ENCODE peak calls at places on chromosomes 7 and 10, in six cellular contexts. One of them, this sample, is unnamed.

GRCh38 chr7:67463983-67464382 is 467.4 kb downstream of the TYW1 start:
- DNase-seq in psoas muscle: no peak
- DNase-seq in K562: no peak
- DNase-seq in GM23338: no peak
- DNase-seq in upper lobe of right lung: no peak
- DNase-seq in heart left ventricle: no peak
- DNase-seq in this sample: no peak

GRCh38 chr7:102444961-102445673 is 11.7 kb downstream of the ORAI2 start:
- DNase-seq in psoas muscle: no peak
- DNase-seq in K562: no peak
- DNase-seq in GM23338: no peak
- DNase-seq in upper lobe of right lung: no peak
- DNase-seq in heart left ventricle: no peak
- DNase-seq in this sample: no peak

GRCh38 chr10:15419279-15419874 is 48.3 kb upstream of the FAM171A1 start:
- DNase-seq in psoas muscle: no peak
- DNase-seq in K562: peak; percentile 50
- DNase-seq in GM23338: peak; percentile 80
- DNase-seq in upper lobe of right lung: no peak
- DNase-seq in heart left ventricle: no peak
- DNase-seq in this sample: peak; percentile 60

GRCh38 chr10:91164520-91165065 is 55.9 kb upstream of the PCGF5 start:
- DNase-seq in psoas muscle: no peak
- DNase-seq in K562: no peak
- DNase-seq in GM23338: no peak
- DNase-seq in upper lobe of right lung: no peak
- DNase-seq in heart left ventricle: no peak
- DNase-seq in this sample: no peak

GRCh38 chr7:5500056-5500776 is 76.6 kb upstream of the TNRC18 start:
- DNase-seq in psoas muscle: no peak
- DNase-seq in K562: no peak
- DNase-seq in GM23338: no peak
- DNase-seq in upper lobe of right lung: no peak
- DNase-seq in heart left ventricle: no peak
- DNase-seq in this sample: no peak

GRCh38 chr7:137957887-137958286 is 44.0 kb downstream of the CREB3L2 start:
- DNase-seq in psoas muscle: peak; percentile 39
- DNase-seq in K562: no peak
- DNase-seq in GM23338: no peak
- DNase-seq in upper lobe of right lung: no peak
- DNase-seq in heart left ventricle: peak; percentile 41
- DNase-seq in this sample: no peak

GRCh38 chr10:17219024-17219423 is 9.0 kb upstream of the VIM start:
- DNase-seq in psoas muscle: no peak
- DNase-seq in K562: no peak
- DNase-seq in GM23338: no peak
- DNase-seq in upper lobe of right lung: no peak
- DNase-seq in heart left ventricle: no peak
- DNase-seq in this sample: no peak

GRCh38 chr7:121562274-121562673 is 166.2 kb upstream of the FAM3C start:
- DNase-seq in psoas muscle: no peak
- DNase-seq in K562: no peak
- DNase-seq in GM23338: peak; percentile 25
- DNase-seq in upper lobe of right lung: no peak
- DNase-seq in heart left ventricle: no peak
- DNase-seq in this sample: no peak

GRCh38 chr10:73044378-73045285 is 52.0 kb downstream of the P4HA1 start:
- DNase-seq in psoas muscle: no peak
- DNase-seq in K562: no peak
- DNase-seq in GM23338: peak; percentile 70
- DNase-seq in upper lobe of right lung: no peak
- DNase-seq in heart left ventricle: no peak
- DNase-seq in this sample: peak; percentile 89

GRCh38 chr10:122990278-122990677 is 10.1 kb downstream of the PSTK start:
- DNase-seq in psoas muscle: no peak
- DNase-seq in K562: no peak
- DNase-seq in GM23338: no peak
- DNase-seq in upper lobe of right lung: no peak
- DNase-seq in heart left ventricle: no peak
- DNase-seq in this sample: peak; percentile 23

GRCh38 chr10:103542764-103543616 is 49.5 kb downstream of the NEURL1 start:
- DNase-seq in psoas muscle: no peak
- DNase-seq in K562: peak; percentile 29
- DNase-seq in GM23338: peak; percentile 82
- DNase-seq in upper lobe of right lung: peak; percentile 59
- DNase-seq in heart left ventricle: no peak
- DNase-seq in this sample: peak; percentile 37
- TF ChIP-seq CTCF in psoas muscle: peak; percentile 10
- TF ChIP-seq CTCF in K562: peak; percentile 43
- TF ChIP-seq CTCF in GM23338: peak; percentile 67
- TF ChIP-seq CTCF in upper lobe of right lung: peak; percentile 46
- TF ChIP-seq CTCF in heart left ventricle: peak; percentile 26
- TF ChIP-seq CTCF in this sample: peak; percentile 41

DNA sequence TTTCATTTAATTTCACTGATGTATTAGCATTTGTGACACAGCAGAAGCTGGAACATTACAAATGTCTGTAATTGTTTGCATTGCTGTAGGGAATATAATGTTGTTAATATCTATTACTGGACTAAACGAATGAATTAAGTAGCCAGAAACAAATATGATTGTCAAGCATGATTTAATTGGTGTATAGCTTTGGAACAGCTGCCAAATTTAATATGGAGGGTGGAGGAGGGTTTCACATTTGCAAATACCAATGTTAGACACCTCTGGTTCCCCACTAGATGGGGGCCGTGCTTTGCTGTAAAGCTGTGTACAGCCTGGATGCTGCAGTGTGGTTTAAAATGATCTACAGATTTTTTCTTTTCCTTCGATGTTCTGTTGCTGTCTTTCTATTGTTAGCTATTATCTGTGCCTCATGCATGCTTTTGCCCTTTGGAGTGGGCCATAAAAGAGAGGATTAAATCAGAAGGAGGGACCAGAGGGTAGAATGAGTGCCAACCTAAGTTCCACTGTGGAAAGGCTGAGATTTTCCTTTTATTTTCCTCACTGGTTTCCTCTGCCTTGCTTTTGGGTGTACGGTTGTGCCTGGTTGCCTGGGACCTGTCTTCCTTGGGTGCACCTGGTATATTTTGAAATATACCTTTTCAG is 23.1 kb downstream of the DNAJB9 start:
- DNase-seq in psoas muscle: no peak
- DNase-seq in K562: no peak
- DNase-seq in GM23338: no peak
- DNase-seq in upper lobe of right lung: no peak
- DNase-seq in heart left ventricle: no peak
- DNase-seq in this sample: peak; percentile 11
- TF ChIP-seq CTCF in psoas muscle: no peak
- TF ChIP-seq CTCF in K562: peak; percentile 70
- TF ChIP-seq CTCF in GM23338: peak; percentile 51
- TF ChIP-seq CTCF in upper lobe of right lung: no peak
- TF ChIP-seq CTCF in heart left ventricle: no peak
- TF ChIP-seq CTCF in this sample: no peak

DNA sequence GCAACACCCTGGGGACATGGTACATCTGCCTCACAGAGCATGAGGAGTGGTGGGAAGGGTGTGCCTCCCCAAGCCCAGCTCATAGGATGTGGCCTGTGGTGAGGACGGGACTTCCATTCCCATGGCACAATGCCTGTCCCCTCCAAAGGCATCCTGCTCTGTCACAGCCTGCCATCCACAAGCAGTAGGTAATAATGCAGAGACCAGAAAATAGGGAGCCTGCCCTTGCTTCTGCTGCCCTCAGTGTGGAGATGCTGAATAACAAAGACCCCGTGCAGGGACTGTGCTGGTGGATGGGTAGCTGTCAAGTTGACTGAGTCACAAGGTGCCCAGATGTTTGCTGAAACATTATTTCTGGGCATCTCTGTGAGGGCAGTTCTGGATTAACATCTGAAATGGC is 199.9 kb upstream of the GRB10 start:
- DNase-seq in psoas muscle: no peak
- DNase-seq in K562: no peak
- DNase-seq in GM23338: peak; percentile 62
- DNase-seq in upper lobe of right lung: no peak
- DNase-seq in heart left ventricle: no peak
- DNase-seq in this sample: no peak
- TF ChIP-seq CTCF in psoas muscle: no peak
- TF ChIP-seq CTCF in K562: peak; percentile 37
- TF ChIP-seq CTCF in GM23338: peak; percentile 61
- TF ChIP-seq CTCF in upper lobe of right lung: no peak
- TF ChIP-seq CTCF in heart left ventricle: no peak
- TF ChIP-seq CTCF in this sample: no peak

GRCh38 chr10:106439366-106439765 is 725.1 kb downstream of the SORCS1 start:
- DNase-seq in psoas muscle: no peak
- DNase-seq in K562: no peak
- DNase-seq in GM23338: no peak
- DNase-seq in upper lobe of right lung: no peak
- DNase-seq in heart left ventricle: no peak
- DNase-seq in this sample: peak; percentile 13

GRCh38 chr10:106440355-106440754 is 724.2 kb downstream of the SORCS1 start:
- DNase-seq in psoas muscle: no peak
- DNase-seq in K562: no peak
- DNase-seq in GM23338: no peak
- DNase-seq in upper lobe of right lung: no peak
- DNase-seq in heart left ventricle: no peak
- DNase-seq in this sample: peak; percentile 33

GRCh38 chr10:106436123-106436740 is 728.3 kb downstream of the SORCS1 start:
- DNase-seq in psoas muscle: no peak
- DNase-seq in K562: no peak
- DNase-seq in GM23338: no peak
- DNase-seq in upper lobe of right lung: no peak
- DNase-seq in heart left ventricle: no peak
- DNase-seq in this sample: peak; percentile 74

GRCh38 chr10:106438386-106438785 is 726.1 kb downstream of the SORCS1 start:
- DNase-seq in psoas muscle: no peak
- DNase-seq in K562: no peak
- DNase-seq in GM23338: no peak
- DNase-seq in upper lobe of right lung: no peak
- DNase-seq in heart left ventricle: no peak
- DNase-seq in this sample: peak; percentile 11

GRCh38 chr10:106435081-106435480 is 729.4 kb downstream of the SORCS1 start:
- DNase-seq in psoas muscle: no peak
- DNase-seq in K562: no peak
- DNase-seq in GM23338: no peak
- DNase-seq in upper lobe of right lung: no peak
- DNase-seq in heart left ventricle: no peak
- DNase-seq in this sample: no peak
- TF ChIP-seq CTCF in psoas muscle: no peak
- TF ChIP-seq CTCF in K562: no peak
- TF ChIP-seq CTCF in GM23338: no peak
- TF ChIP-seq CTCF in upper lobe of right lung: no peak
- TF ChIP-seq CTCF in heart left ventricle: no peak
- TF ChIP-seq CTCF in this sample: no peak

GRCh38 chr10:34024708-34025425 is 690.4 kb upstream of the NRP1 start:
- DNase-seq in psoas muscle: peak; percentile 35
- DNase-seq in K562: peak; percentile 27
- DNase-seq in GM23338: peak; percentile 79
- DNase-seq in upper lobe of right lung: no peak
- DNase-seq in heart left ventricle: no peak
- DNase-seq in this sample: peak; percentile 18
- TF ChIP-seq CTCF in psoas muscle: no peak
- TF ChIP-seq CTCF in K562: no peak
- TF ChIP-seq CTCF in GM23338: peak; percentile 62
- TF ChIP-seq CTCF in upper lobe of right lung: no peak
- TF ChIP-seq CTCF in heart left ventricle: no peak
- TF ChIP-seq CTCF in this sample: no peak

DNA sequence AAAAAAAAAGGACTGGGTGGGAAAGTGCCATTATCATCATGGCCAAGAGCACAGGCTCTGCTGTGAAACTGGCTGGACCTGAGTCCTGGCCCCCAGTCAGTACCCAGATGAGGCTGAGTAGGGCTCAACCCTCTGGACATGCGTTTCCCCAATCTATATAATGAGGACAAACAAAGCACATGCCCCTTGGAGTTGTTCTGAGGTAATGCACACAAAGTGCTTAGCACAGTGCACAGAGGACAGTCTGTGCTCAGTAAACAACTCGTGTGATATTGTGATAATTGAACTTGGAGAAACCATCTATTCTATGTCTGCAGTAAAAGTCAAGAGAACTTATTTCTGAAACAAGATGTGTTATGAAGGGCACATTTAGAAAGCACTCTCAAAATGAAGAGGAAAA is 138.8 kb downstream of the KCNMA1 start:
- DNase-seq in psoas muscle: no peak
- DNase-seq in K562: no peak
- DNase-seq in GM23338: no peak
- DNase-seq in upper lobe of right lung: no peak
- DNase-seq in heart left ventricle: no peak
- DNase-seq in this sample: no peak
- TF ChIP-seq CTCF in psoas muscle: no peak
- TF ChIP-seq CTCF in K562: no peak
- TF ChIP-seq CTCF in GM23338: no peak
- TF ChIP-seq CTCF in upper lobe of right lung: no peak
- TF ChIP-seq CTCF in heart left ventricle: no peak
- TF ChIP-seq CTCF in this sample: no peak